ENCODE peak calls at places on chromosome 10, in four cellular contexts. One of them, this sample, is unnamed.
A peak's percentile ranks its signal among the peaks of the same experiment; 100 is the strongest.

GRCh38 chr10:48215148-48215982 is 59.1 kb downstream of the FRMPD2 start:
- DNase-seq in K562: peak; percentile 60
- DNase-seq in HepG2: peak; percentile 28
- DNase-seq in HCT116: peak; percentile 28
- DNase-seq in this sample: peak; percentile 10

GRCh38 chr10:102184606-102185005 is 32.4 kb downstream of the NOLC1 start:
- DNase-seq in HepG2: no peak
- DNase-seq in K562: no peak
- DNase-seq in HCT116: no peak
- DNase-seq in this sample: no peak

GRCh38 chr10:52759154-52759553 is 13.4 kb downstream of the MBL2 start:
- DNase-seq in K562: no peak
- DNase-seq in HCT116: no peak
- DNase-seq in HepG2: no peak
- DNase-seq in this sample: no peak

GRCh38 chr10:114117728-114118127 is 56.3 kb downstream of the CCDC186 start:
- DNase-seq in HCT116: no peak
- DNase-seq in HepG2: no peak
- DNase-seq in K562: no peak
- DNase-seq in this sample: no peak

GRCh38 chr10:108877130-108877529 is 1046.2 kb downstream of the XPNPEP1 start:
- DNase-seq in K562: no peak
- DNase-seq in HCT116: no peak
- DNase-seq in HepG2: no peak
- DNase-seq in this sample: no peak

GRCh38 chr10:31457858-31458257 is 138.8 kb downstream of the ZEB1 start:
- DNase-seq in HepG2: no peak
- DNase-seq in K562: no peak
- DNase-seq in HCT116: no peak
- DNase-seq in this sample: no peak

GRCh38 chr10:100890696-100891271 is 22.0 kb upstream of the SLF2 start:
- DNase-seq in HepG2: peak; percentile 50
- DNase-seq in K562: no peak
- DNase-seq in HCT116: peak; percentile 79
- DNase-seq in this sample: no peak

GRCh38 chr10:43225787-43226153 is 41.1 kb downstream of the RASGEF1A start:
- DNase-seq in HCT116: no peak
- DNase-seq in HepG2: no peak
- DNase-seq in K562: no peak
- DNase-seq in this sample: no peak

GRCh38 chr10:63241898-63242297 is 108.8 kb downstream of the NRBF2 start:
- DNase-seq in K562: no peak
- DNase-seq in HepG2: no peak
- DNase-seq in HCT116: no peak
- DNase-seq in this sample: no peak

GRCh38 chr10:98248018-98248417 is 20.0 kb downstream of the LOXL4 start:
- DNase-seq in K562: no peak
- DNase-seq in HCT116: no peak
- DNase-seq in HepG2: no peak
- DNase-seq in this sample: no peak

GRCh38 chr10:103605359-103606156 is 112.1 kb downstream of the NEURL1 start:
- DNase-seq in HepG2: peak; percentile 33
- DNase-seq in HCT116: peak; percentile 28
- DNase-seq in K562: peak; percentile 65
- DNase-seq in this sample: peak; percentile 8

GRCh38 chr10:61760943-61761824 is 98.5 kb downstream of the CABCOCO1 start:
- DNase-seq in K562: no peak
- DNase-seq in HCT116: no peak
- DNase-seq in HepG2: no peak
- DNase-seq in this sample: no peak

GRCh38 chr10:61757525-61758397 is 95.0 kb downstream of the CABCOCO1 start:
- DNase-seq in HCT116: no peak
- DNase-seq in HepG2: no peak
- DNase-seq in K562: no peak
- DNase-seq in this sample: no peak

GRCh38 chr10:61761825-61762217 is 99.1 kb downstream of the CABCOCO1 start:
- DNase-seq in HCT116: no peak
- DNase-seq in K562: no peak
- DNase-seq in HepG2: no peak
- DNase-seq in this sample: no peak

GRCh38 chr10:61758440-61758839 is 95.7 kb downstream of the CABCOCO1 start:
- DNase-seq in HCT116: no peak
- DNase-seq in HepG2: no peak
- DNase-seq in K562: no peak
- DNase-seq in this sample: no peak

GRCh38 chr10:61759751-61760150 is 97.0 kb downstream of the CABCOCO1 start:
- DNase-seq in K562: no peak
- DNase-seq in HCT116: no peak
- DNase-seq in HepG2: no peak
- DNase-seq in this sample: no peak
- H3K4me1 ChIP-seq in K562: peaks cover 59% of the 10 kb centered on the region
- H3K4me1 ChIP-seq in HCT116: peaks cover 28% of the 10 kb centered on the region
- H3K4me1 ChIP-seq in HepG2: no peaks in the 10 kb centered on the region
- H3K4me1 ChIP-seq in this sample: peaks cover 43% of the 10 kb centered on the region

DNA sequence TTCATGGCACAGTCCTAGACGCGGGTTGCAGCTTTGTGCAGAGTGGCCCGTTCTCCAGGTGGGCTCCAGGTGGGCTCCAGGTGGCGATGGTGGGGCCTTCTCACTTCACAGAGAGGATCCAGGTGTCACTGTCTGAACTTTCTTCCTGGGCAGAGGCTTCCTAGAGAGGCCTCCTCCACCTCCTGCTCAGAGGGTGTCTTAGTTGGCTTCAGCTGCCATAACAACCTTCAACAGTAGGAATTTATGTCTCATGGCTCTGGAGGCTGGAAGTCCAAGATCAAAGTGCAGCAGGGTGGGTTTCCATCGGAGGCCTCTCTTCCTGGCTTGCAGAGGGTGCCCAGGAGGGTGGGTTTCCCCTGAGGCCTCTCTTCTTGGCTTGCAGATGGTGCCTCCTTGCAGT is 125.1 kb downstream of the GLRX3 start:
- DNase-seq in HCT116: no peak
- DNase-seq in K562: no peak
- DNase-seq in HepG2: no peak
- DNase-seq in this sample: no peak
- H3K27ac ChIP-seq in HCT116: no peak overlapping the region
- H3K27ac ChIP-seq in K562: no peak overlapping the region
- H3K27ac ChIP-seq in HepG2: no peak overlapping the region
- H3K27ac ChIP-seq in this sample: no peak overlapping the region

DNA sequence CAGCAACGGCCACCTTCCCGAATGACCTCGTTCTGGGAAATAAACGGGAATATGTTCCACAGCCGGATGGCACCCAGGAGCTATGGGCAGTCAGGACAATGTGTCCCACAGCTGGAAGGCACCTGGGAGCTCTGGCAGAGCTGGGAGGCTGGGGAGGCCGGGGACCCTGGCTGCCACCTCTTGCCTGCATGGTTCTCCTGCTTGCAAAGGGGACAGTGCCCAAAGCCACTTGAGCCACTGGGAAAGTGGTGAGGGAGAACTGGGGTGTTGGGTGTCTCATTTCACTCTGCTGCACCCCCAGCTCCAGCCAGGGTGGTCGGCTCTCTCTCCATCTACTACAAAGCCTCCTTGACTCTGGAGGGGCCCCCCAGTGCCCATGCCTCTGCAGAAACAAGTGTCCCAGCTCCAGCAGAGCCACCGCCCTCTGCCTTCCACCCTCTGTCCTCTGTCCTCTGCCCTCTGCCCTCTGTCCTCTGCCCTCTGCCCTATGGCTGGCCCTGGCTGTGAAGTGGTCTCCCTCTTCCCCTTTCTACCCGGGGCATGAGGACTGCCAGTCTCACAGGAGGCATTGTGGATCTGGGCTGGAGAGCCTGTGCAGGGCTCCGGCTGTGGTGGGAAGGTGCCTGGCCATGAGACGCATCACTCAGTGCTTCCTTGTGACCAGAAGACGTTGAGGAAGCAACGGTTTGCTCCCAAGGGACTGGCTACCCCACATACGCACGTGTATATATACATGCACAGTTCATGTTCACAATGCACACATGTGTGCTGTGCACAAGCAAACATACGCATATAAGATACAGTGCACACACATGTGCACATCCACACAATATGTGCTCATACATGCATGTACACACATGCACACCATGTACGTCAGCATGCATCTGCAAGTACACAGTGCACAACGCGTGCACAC is 21.5 kb upstream of the INPP5A start:
- DNase-seq in K562: no peak
- DNase-seq in HepG2: no peak
- DNase-seq in HCT116: no peak
- DNase-seq in this sample: no peak
- TF ChIP-seq TCF7L2 in K562: no peak
- TF ChIP-seq TCF7L2 in HepG2: no peak
- TF ChIP-seq TCF7L2 in HCT116: no peak
- TF ChIP-seq TCF7L2 in this sample: no peak

GRCh38 chr10:44982496-44982895 is 3.9 kb upstream of the DEPP1 start:
- DNase-seq in HCT116: no peak
- DNase-seq in K562: no peak
- DNase-seq in HepG2: no peak
- DNase-seq in this sample: no peak
- H3K4me1 ChIP-seq in HCT116: peaks cover 53% of the 10 kb centered on the region
- H3K4me1 ChIP-seq in K562: peaks cover 50% of the 10 kb centered on the region
- H3K4me1 ChIP-seq in HepG2: peaks cover 59% of the 10 kb centered on the region
- H3K4me1 ChIP-seq in this sample: peaks cover 53% of the 10 kb centered on the region

DNA sequence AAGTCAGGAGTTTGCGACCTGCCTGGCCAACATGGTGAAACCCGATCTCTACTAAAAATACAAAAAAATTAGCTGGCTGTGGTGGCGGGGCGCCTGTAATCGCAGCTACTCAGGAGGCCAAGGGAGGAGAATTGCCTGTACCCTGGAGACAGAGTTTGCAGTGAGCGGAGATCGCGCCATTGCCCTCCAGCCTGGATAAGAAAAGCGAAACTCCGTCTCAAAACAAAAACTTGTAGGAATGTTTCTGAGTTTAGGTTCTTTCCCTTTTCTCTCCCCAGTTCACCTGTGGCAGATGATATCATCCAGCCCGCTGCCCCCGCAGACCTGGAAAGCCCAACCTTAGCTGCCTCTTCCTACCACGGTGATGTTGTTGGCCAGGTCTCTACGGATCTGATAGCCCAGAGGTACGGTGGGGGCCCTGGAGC is 138.8 kb upstream of the BTBD16 start:
- DNase-seq in HCT116: no peak
- DNase-seq in HepG2: no peak
- DNase-seq in K562: no peak
- DNase-seq in this sample: no peak
- H3K27ac ChIP-seq in HCT116: no peak overlapping the region
- H3K27ac ChIP-seq in HepG2: no peak overlapping the region
- H3K27ac ChIP-seq in K562: no peak overlapping the region
- H3K27ac ChIP-seq in this sample: peak overlapping the region; percentile 36

This sample was measured in Panc1.